ENCODE peak calls at places on chromosomes 1 and 21, in seven cellular contexts. C is sigmoid colon, I is IMR-90, A is HepG2, Y is adrenal gland, S is Peyer's patch, X is heart left ventricle. W is an unnamed sample.

GRCh38 chr1:198879711-198880306 is 241.0 kb downstream of the PTPRC start:
- DNase-seq in S (no peak), C (no peak), X (no peak), I (no peak), Y (no peak), A (no peak), W (no peak)

GRCh38 chr1:22639286-22639685 is 2.9 kb downstream of the C1QA start:
- DNase-seq in C (no peak), A (no peak), Y (no peak), X (no peak), I (peak; percentile 67), S (peak; percentile 49), W (no peak)

GRCh38 chr1:206713070-206713469 is 28.4 kb downstream of the MAPKAPK2 start:
- DNase-seq in I (no peak), A (no peak), X (no peak), C (peak; percentile 52), Y (no peak), S (peak; percentile 68), W (no peak)

GRCh38 chr1:13797397-13797796 is 97.4 kb downstream of the PRDM2 start:
- DNase-seq in A (no peak), C (no peak), S (no peak), Y (peak; percentile 28), I (no peak), X (no peak), W (no peak)

GRCh38 chr1:80367058-80367457 is 1360.5 kb upstream of the ADGRL4 start:
- DNase-seq in Y (no peak), S (no peak), I (no peak), A (no peak), C (no peak), X (no peak), W (no peak)

GRCh38 chr1:230594374-230594773 is 47.9 kb upstream of the COG2 start:
- DNase-seq in X (no peak), Y (no peak), S (no peak), A (no peak), C (no peak), I (no peak), W (no peak)

GRCh38 chr1:155220566-155220965 is 12.1 kb downstream of the MTX1 start:
- DNase-seq in C (no peak), A (no peak), X (no peak), I (no peak), Y (no peak), S (no peak), W (no peak)

GRCh38 chr1:96234299-96234698 is 487.3 kb upstream of the PTBP2 start:
- DNase-seq in X (peak; percentile 24), Y (peak; percentile 62), S (no peak), A (peak; percentile 2), C (peak; percentile 65), I (peak; percentile 42), W (peak; percentile 38)

GRCh38 chr1:192439373-192440025 is 122.7 kb downstream of the RGS21 start:
- DNase-seq in S (no peak), I (peak; percentile 95), Y (no peak), A (peak; percentile 5), X (no peak), C (no peak), W (no peak)

GRCh38 chr1:207102659-207103058 is 1.4 kb upstream of the C4BPA start:
- DNase-seq in Y (no peak), I (no peak), A (no peak), C (no peak), S (no peak), X (no peak), W (no peak)

GRCh38 chr1:2172551-2173146 is 21.9 kb downstream of the FAAP20 start:
- DNase-seq in I (no peak), X (no peak), C (no peak), Y (no peak), A (no peak), S (no peak), W (no peak)

GRCh38 chr1:157969693-157970485 is 23.6 kb upstream of the KIRREL1 start:
- DNase-seq in C (peak; percentile 70), X (peak; percentile 36), S (peak; percentile 72), Y (peak; percentile 73), I (peak; percentile 88), A (peak; percentile 13), W (peak; percentile 45)

GRCh38 chr21:15751561-15751960 is 21.8 kb downstream of the USP25 start:
- DNase-seq in A (no peak), S (no peak), X (no peak), C (no peak), I (no peak), Y (no peak), W (no peak)

GRCh38 chr1:164635074-164635783 is 76.2 kb downstream of the PBX1 start:
- DNase-seq in X (no peak), I (no peak), S (no peak), C (no peak), A (no peak), Y (no peak), W (no peak)

GRCh38 chr1:11535761-11536572 is 57.0 kb downstream of the DISP3 start:
- DNase-seq in I (no peak), S (no peak), Y (no peak), C (no peak), X (no peak), A (peak; percentile 6), W (no peak)

GRCh38 chr1:213519098-213519497 is 468.1 kb downstream of the RPS6KC1 start:
- DNase-seq in I (no peak), C (no peak), X (no peak), A (peak; percentile 40), Y (no peak), S (no peak), W (no peak)

GRCh38 chr1:195376190-195376589 is 1232.0 kb downstream of the KCNT2 start:
- DNase-seq in S (no peak), C (no peak), I (peak; percentile 1), A (peak; percentile 0), Y (no peak), X (no peak), W (no peak)

GRCh38 chr1:87830579-87830978 is 501.9 kb downstream of the LMO4 start:
- DNase-seq in S (no peak), C (no peak), I (no peak), X (no peak), A (no peak), Y (no peak), W (no peak)

GRCh38 chr21:39611547-39612190 is 1.1 kb upstream of the B3GALT5 start:
- DNase-seq in Y (no peak), S (no peak), C (no peak), X (no peak), A (no peak), I (no peak), W (no peak)

GRCh38 chr1:198328458-198329032 is 171.7 kb downstream of the NEK7 start:
- DNase-seq in Y (no peak), X (no peak), C (no peak), S (no peak), I (no peak), A (no peak), W (no peak)

GRCh38 chr1:220084460-220084859 is 5.1 kb downstream of the BPNT1 start:
- DNase-seq in I (no peak), Y (no peak), C (no peak), X (no peak), S (no peak), A (no peak), W (no peak)

GRCh38 chr1:86546787-86547221 is at the start of gene CLCA4:
- DNase-seq in C (no peak), S (no peak), X (no peak), A (no peak), I (no peak), Y (no peak), W (no peak)

GRCh38 chr1:54818461-54819194 is 17.5 kb upstream of the TTC22 start:
- DNase-seq in Y (peak; percentile 15), S (no peak), A (no peak), I (no peak), C (no peak), X (no peak), W (no peak)

GRCh38 chr1:197224160-197224559 is 43.9 kb upstream of the CRB1 start:
- DNase-seq in X (no peak), S (no peak), Y (no peak), A (no peak), C (no peak), I (no peak), W (no peak)
- TF ChIP-seq CTCF in X (no peak), S (no peak), Y (no peak), A (no peak), C (no peak), I (peak; percentile 35), W (no peak)

GRCh38 chr21:41767606-41768370 is 936 bp upstream of the RIPK4 start:
- DNase-seq in Y (no peak), A (no peak), I (peak; percentile 17), S (no peak), X (no peak), C (peak; percentile 33), W (no peak)

GRCh38 chr21:41765393-41765950 is 1.4 kb downstream of the RIPK4 start:
- DNase-seq in Y (no peak), S (no peak), X (no peak), C (peak; percentile 29), I (no peak), A (no peak), W (no peak)

GRCh38 chr21:41768371-41769042 is 1.7 kb upstream of the RIPK4 start:
- DNase-seq in Y (no peak), A (peak; percentile 95), I (peak; percentile 85), X (no peak), C (peak; percentile 63), S (peak; percentile 89), W (no peak)

GRCh38 chr21:41766051-41766882 is 585 bp downstream of the RIPK4 start:
- DNase-seq in Y (no peak), X (no peak), C (peak; percentile 53), S (no peak), A (no peak), I (no peak), W (no peak)

DNA sequence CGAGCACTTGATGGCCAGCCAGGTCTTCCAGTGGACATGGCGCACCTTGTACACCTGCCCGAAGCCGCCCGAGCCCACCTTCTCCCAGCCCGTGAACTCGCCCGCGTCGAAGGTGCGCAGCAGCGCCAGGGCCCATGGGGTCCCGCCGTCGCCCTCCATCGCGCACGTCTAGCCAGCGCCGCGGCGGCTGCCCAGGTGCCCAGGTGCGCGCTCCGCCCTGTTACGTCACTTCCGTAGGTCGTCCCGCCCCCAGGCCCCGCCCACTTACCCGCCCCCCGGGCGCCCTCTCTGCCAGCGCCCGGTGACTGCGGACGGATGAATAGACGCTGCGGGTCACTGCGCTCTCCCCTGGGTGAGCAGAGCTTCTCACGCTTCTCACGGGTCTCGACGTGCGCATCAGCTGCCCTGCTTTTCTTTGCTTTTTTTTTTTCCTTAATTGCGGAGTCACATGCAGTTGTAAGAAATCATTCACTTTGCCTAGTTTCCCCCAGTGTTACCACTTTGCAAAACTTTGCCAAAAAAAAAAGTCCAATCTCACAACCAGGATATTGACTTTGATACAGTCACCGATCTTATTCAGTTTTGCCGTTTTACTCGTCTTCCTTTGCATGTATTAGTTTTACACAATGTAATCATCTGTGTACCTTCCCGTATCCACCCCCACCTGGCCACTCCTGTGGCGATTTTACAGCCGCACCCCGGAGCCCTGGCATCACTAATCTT is at the start of gene RIPK4:
- DNase-seq in S (peak; percentile 87), I (peak; percentile 23), A (peak; percentile 76), C (peak; percentile 53), X (no peak), Y (no peak), W (no peak)
- TF ChIP-seq POLR2A in S (peak; percentile 94), I (no peak), A (peak; percentile 72), C (peak; percentile 62), X (no peak), Y (no peak), W (no peak)

GRCh38 chr1:42144336-42145189 is 8.6 kb upstream of the GUCA2B start:
- DNase-seq in C (peak; percentile 30), Y (no peak), S (no peak), X (no peak), I (no peak), A (no peak), W (no peak)
- TF ChIP-seq CTCF in C (no peak), Y (no peak), S (no peak), X (no peak), I (no peak), A (peak; percentile 12), W (no peak)

GRCh38 chr1:32330558-32331127 is 5.4 kb downstream of the MARCKSL1 start:
- DNase-seq in I (no peak), Y (no peak), C (no peak), S (no peak), A (no peak), X (no peak), W (no peak)
- TF ChIP-seq POLR2A in I (no peak), Y (no peak), C (no peak), S (no peak), A (no peak), X (no peak), W (no peak)

W was measured in uterus.